ENCODE peak calls at places on chromosomes 4 and X, in four cellular contexts. F is CD8-positive, alpha-beta memory T cell; O is heart right ventricle; Z is mesendoderm. J is an unnamed sample. For H3K36me3, the result is how much of the 10 kb centered on the place peaks cover.

GRCh38 chr4:184655889-184656869 is 6.6 kb downstream of the PRIMPOL start:
- DNase-seq in F (no peak), Z (no peak), O (peak), J (peak)

GRCh38 chr4:187006189-187006618 is 282.5 kb upstream of the FAT1 start:
- DNase-seq in Z (no peak), O (no peak), F (no peak), J (no peak)

GRCh38 chrX:39377171-39377570 is 575.9 kb downstream of the MID1IP1 start:
- DNase-seq in O (no peak), F (no peak), Z (no peak), J (no peak)

GRCh38 chr4:176579233-176579632 is 213.5 kb downstream of the VEGFC start:
- DNase-seq in F (no peak), O (no peak), Z (peak), J (no peak)

GRCh38 chr4:38381788-38382187 is 282.2 kb upstream of the KLF3 start:
- DNase-seq in Z (no peak), F (no peak), O (no peak), J (no peak)

GRCh38 chr4:7863911-7864681 is 75.6 kb downstream of the AFAP1 start:
- DNase-seq in Z (no peak), O (no peak), F (peak), J (no peak)

GRCh38 chr4:87133183-87133582 is 87.2 kb downstream of the KLHL8 start:
- DNase-seq in Z (no peak), O (no peak), F (no peak), J (no peak)

GRCh38 chr4:184896868-184897715 is 71.3 kb upstream of the ACSL1 start:
- DNase-seq in F (no peak), Z (no peak), O (no peak), J (peak)

GRCh38 chrX:67636532-67636931 is 92.7 kb downstream of the AR start:
- DNase-seq in Z (peak), O (no peak), F (no peak), J (no peak)

GRCh38 chrX:103919336-103919682 is 43.1 kb upstream of the TMSB15B start:
- DNase-seq in O (no peak), Z (no peak), F (peak), J (no peak)

GRCh38 chrX:47112316-47112954 is 32.1 kb downstream of the NDUFB11 start:
- DNase-seq in F (no peak), Z (peak), O (no peak), J (no peak)

GRCh38 chrX:373641-374471 is 12.9 kb downstream of the PPP2R3B start:
- DNase-seq in F (no peak), O (no peak), Z (peak), J (no peak)

GRCh38 chr4:114729339-114729738 is 130.7 kb downstream of the UGT8 start:
- DNase-seq in F (no peak), Z (no peak), O (no peak), J (no peak)

GRCh38 chr4:132097046-132097445 is 1052.0 kb upstream of the PCDH10 start:
- DNase-seq in F (no peak), O (no peak), Z (no peak), J (no peak)

GRCh38 chrX:15848576-15848975 is 6.0 kb downstream of the AP1S2 start:
- DNase-seq in Z (no peak), F (no peak), O (no peak), J (no peak)

GRCh38 chr4:103934178-103934789 is 214.5 kb upstream of the TACR3 start:
- DNase-seq in O (peak), Z (peak), F (no peak), J (no peak)

GRCh38 chr4:47002593-47002992 is 9.2 kb upstream of the GABRA4 start:
- DNase-seq in O (no peak), F (no peak), Z (no peak), J (no peak)

GRCh38 chr4:157978680-157979361 is 194.0 kb downstream of the GASK1B start:
- DNase-seq in O (peak), Z (peak), F (peak), J (peak)

GRCh38 chr4:178612725-178613124 is 1170.5 kb upstream of the AGA start:
- DNase-seq in Z (no peak), F (no peak), O (no peak), J (no peak)

GRCh38 chrX:46957299-46957698 is 45.1 kb downstream of the JADE3 start:
- DNase-seq in F (no peak), O (no peak), Z (no peak), J (no peak)

GRCh38 chrX:8037593-8038348 is 110.6 kb upstream of the PNPLA4 start:
- DNase-seq in Z (peak), O (no peak), F (no peak), J (no peak)

GRCh38 chr4:137307806-137308205 is 224.5 kb downstream of the PCDH18 start:
- DNase-seq in F (no peak), Z (no peak), O (peak), J (peak)

GRCh38 chrX:41445171-41445570 is 2.0 kb upstream of the NYX start:
- DNase-seq in O (no peak), Z (no peak), F (no peak), J (no peak)

GRCh38 chr4:88043586-88044340 is 36.3 kb downstream of the PKD2 start:
- DNase-seq in Z (no peak), O (no peak), F (no peak), J (no peak)

GRCh38 chrX:152136312-152136711 is 2.1 kb downstream of the MAGEA10 start:
- DNase-seq in Z (no peak), F (no peak), O (no peak), J (no peak)

GRCh38 chr4:166594326-166594946 is 639.9 kb downstream of the SPOCK3 start:
- DNase-seq in O (peak), Z (peak), F (no peak), J (no peak)

GRCh38 chrX:147811803-147812202 is 99.9 kb upstream of the FMR1 start:
- DNase-seq in Z (no peak), O (no peak), F (no peak), J (no peak)

GRCh38 chr4:145289403-145290076 is 109.2 kb upstream of the OTUD4 start:
- DNase-seq in F (no peak), O (no peak), Z (no peak), J (no peak)

DNA sequence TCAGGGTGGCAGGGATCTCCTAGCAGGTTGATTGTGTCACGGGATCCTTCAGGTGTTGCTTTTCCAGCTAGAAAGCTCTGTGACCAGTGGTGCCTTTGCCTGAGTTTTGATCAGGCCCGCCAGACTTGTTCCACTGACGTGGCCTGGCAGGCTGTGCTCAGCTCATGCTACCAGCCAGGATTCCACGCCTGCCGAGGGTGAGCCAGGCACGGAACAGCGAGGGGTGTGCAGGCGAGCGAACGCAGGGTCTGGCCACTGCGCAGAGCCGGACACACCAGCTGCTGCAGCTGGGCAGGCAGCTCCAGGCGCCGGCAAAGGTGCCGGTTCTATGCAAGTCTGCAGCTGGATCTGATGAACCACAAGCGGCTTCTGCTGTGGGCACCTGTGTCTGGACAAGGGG is 17.1 kb upstream of the SAT1 start:
- DNase-seq in Z (no peak), F (no peak), O (no peak), J (no peak)
- H3K36me3 ChIP-seq in Z (under half), F (under half), O (under half), J (under half)

GRCh38 chr4:48985976-48986653 is at the start of gene CWH43:
- DNase-seq in F (no peak), Z (peak), O (no peak), J (no peak)
- H3K27ac ChIP-seq in F (no peak), Z (no peak), O (no peak), J (no peak)

GRCh38 chr4:72629540-72629939 is 60.5 kb upstream of the ADAMTS3 start:
- DNase-seq in F (no peak), O (no peak), Z (no peak), J (no peak)

GRCh38 chr4:72631296-72631695 is 62.3 kb upstream of the ADAMTS3 start:
- DNase-seq in F (no peak), Z (no peak), O (peak), J (no peak)
- H3K36me3 ChIP-seq in F (under half), Z (under half), O (under half), J (under half)

GRCh38 chr4:107210450-107211239 is 174.5 kb upstream of the DKK2 start:
- DNase-seq in O (no peak), F (no peak), Z (peak), J (no peak)
- H3K27ac ChIP-seq in O (no peak), F (no peak), Z (no peak), J (no peak)